ENCODE peak calls at places on chromosomes 12 and 14, in seven cellular contexts. One of them, this sample, is unnamed.

GRCh38 chr14:24246765-24247212 is 4.4 kb upstream of the TINF2 start:
- DNase-seq in pancreas: no peak
- DNase-seq in cardiac muscle cell: no peak
- DNase-seq in lower lobe of right lung: no peak
- DNase-seq in PC-3: no peak
- DNase-seq in fibroblast of lung: no peak
- DNase-seq in CD8-positive, alpha-beta T cell: no peak
- DNase-seq in this sample: no peak

GRCh38 chr12:41288188-41288811 is 100.2 kb downstream of the PDZRN4 start:
- DNase-seq in CD8-positive, alpha-beta T cell: no peak
- DNase-seq in PC-3: no peak
- DNase-seq in cardiac muscle cell: no peak
- DNase-seq in pancreas: no peak
- DNase-seq in fibroblast of lung: no peak
- DNase-seq in lower lobe of right lung: no peak
- DNase-seq in this sample: no peak

GRCh38 chr12:109056891-109057290 is 4.5 kb downstream of the USP30 start:
- DNase-seq in cardiac muscle cell: no peak
- DNase-seq in pancreas: no peak
- DNase-seq in fibroblast of lung: no peak
- DNase-seq in PC-3: no peak
- DNase-seq in lower lobe of right lung: no peak
- DNase-seq in CD8-positive, alpha-beta T cell: no peak
- DNase-seq in this sample: no peak

GRCh38 chr12:27645671-27646070 is 50.6 kb upstream of the REP15 start:
- DNase-seq in CD8-positive, alpha-beta T cell: no peak
- DNase-seq in fibroblast of lung: peak; percentile 35
- DNase-seq in PC-3: no peak
- DNase-seq in lower lobe of right lung: no peak
- DNase-seq in pancreas: no peak
- DNase-seq in cardiac muscle cell: no peak
- DNase-seq in this sample: no peak

GRCh38 chr12:67362526-67362925 is 93.4 kb downstream of the CAND1 start:
- DNase-seq in PC-3: no peak
- DNase-seq in fibroblast of lung: no peak
- DNase-seq in cardiac muscle cell: no peak
- DNase-seq in lower lobe of right lung: no peak
- DNase-seq in CD8-positive, alpha-beta T cell: no peak
- DNase-seq in pancreas: no peak
- DNase-seq in this sample: no peak

GRCh38 chr12:78887008-78887407 is 22.4 kb downstream of the SYT1 start:
- DNase-seq in lower lobe of right lung: no peak
- DNase-seq in CD8-positive, alpha-beta T cell: no peak
- DNase-seq in fibroblast of lung: peak; percentile 92
- DNase-seq in PC-3: peak; percentile 75
- DNase-seq in pancreas: no peak
- DNase-seq in cardiac muscle cell: peak; percentile 84
- DNase-seq in this sample: no peak

GRCh38 chr14:38469156-38469555 is 213.3 kb upstream of the CLEC14A start:
- DNase-seq in CD8-positive, alpha-beta T cell: no peak
- DNase-seq in PC-3: no peak
- DNase-seq in pancreas: no peak
- DNase-seq in lower lobe of right lung: no peak
- DNase-seq in fibroblast of lung: no peak
- DNase-seq in cardiac muscle cell: peak; percentile 58
- DNase-seq in this sample: no peak

GRCh38 chr12:54125950-54126695 is 62.7 kb downstream of the SMUG1 start:
- DNase-seq in PC-3: no peak
- DNase-seq in pancreas: peak; percentile 26
- DNase-seq in fibroblast of lung: no peak
- DNase-seq in cardiac muscle cell: no peak
- DNase-seq in lower lobe of right lung: no peak
- DNase-seq in CD8-positive, alpha-beta T cell: peak; percentile 52
- DNase-seq in this sample: no peak

GRCh38 chr14:51071851-51072250 is 23.1 kb downstream of the TRIM9 start:
- DNase-seq in fibroblast of lung: peak; percentile 52
- DNase-seq in PC-3: no peak
- DNase-seq in lower lobe of right lung: no peak
- DNase-seq in CD8-positive, alpha-beta T cell: no peak
- DNase-seq in cardiac muscle cell: peak; percentile 41
- DNase-seq in pancreas: peak; percentile 31
- DNase-seq in this sample: no peak

GRCh38 chr14:105117257-105117646 is 51.3 kb downstream of the JAG2 start:
- DNase-seq in lower lobe of right lung: no peak
- DNase-seq in PC-3: no peak
- DNase-seq in cardiac muscle cell: no peak
- DNase-seq in fibroblast of lung: no peak
- DNase-seq in pancreas: no peak
- DNase-seq in CD8-positive, alpha-beta T cell: peak; percentile 37
- DNase-seq in this sample: no peak

GRCh38 chr14:71688576-71688975 is 243.7 kb upstream of the RGS6 start:
- DNase-seq in fibroblast of lung: peak; percentile 61
- DNase-seq in lower lobe of right lung: no peak
- DNase-seq in pancreas: no peak
- DNase-seq in cardiac muscle cell: peak; percentile 59
- DNase-seq in PC-3: peak; percentile 21
- DNase-seq in CD8-positive, alpha-beta T cell: no peak
- DNase-seq in this sample: no peak

GRCh38 chr12:33596814-33597213 is 157.2 kb upstream of the SYT10 start:
- DNase-seq in PC-3: no peak
- DNase-seq in cardiac muscle cell: no peak
- DNase-seq in CD8-positive, alpha-beta T cell: no peak
- DNase-seq in lower lobe of right lung: no peak
- DNase-seq in fibroblast of lung: no peak
- DNase-seq in pancreas: no peak
- DNase-seq in this sample: no peak

GRCh38 chr12:128745772-128746689 is 77.7 kb downstream of the SLC15A4 start:
- DNase-seq in fibroblast of lung: no peak
- DNase-seq in PC-3: no peak
- DNase-seq in cardiac muscle cell: no peak
- DNase-seq in CD8-positive, alpha-beta T cell: no peak
- DNase-seq in pancreas: no peak
- DNase-seq in lower lobe of right lung: no peak
- DNase-seq in this sample: no peak

GRCh38 chr12:127414186-127414585 is 852.8 kb upstream of the TMEM132C start:
- DNase-seq in pancreas: no peak
- DNase-seq in lower lobe of right lung: no peak
- DNase-seq in cardiac muscle cell: no peak
- DNase-seq in CD8-positive, alpha-beta T cell: no peak
- DNase-seq in PC-3: no peak
- DNase-seq in fibroblast of lung: no peak
- DNase-seq in this sample: no peak

GRCh38 chr14:60003991-60004390 is 84.0 kb downstream of the LRRC9 start:
- DNase-seq in pancreas: no peak
- DNase-seq in lower lobe of right lung: no peak
- DNase-seq in PC-3: peak; percentile 70
- DNase-seq in CD8-positive, alpha-beta T cell: no peak
- DNase-seq in fibroblast of lung: no peak
- DNase-seq in cardiac muscle cell: no peak
- DNase-seq in this sample: no peak

GRCh38 chr12:113373440-113373839 is 15.1 kb downstream of the PLBD2 start:
- DNase-seq in fibroblast of lung: no peak
- DNase-seq in CD8-positive, alpha-beta T cell: no peak
- DNase-seq in PC-3: no peak
- DNase-seq in pancreas: no peak
- DNase-seq in lower lobe of right lung: no peak
- DNase-seq in cardiac muscle cell: no peak
- DNase-seq in this sample: no peak
- H3K36me3 ChIP-seq in fibroblast of lung: peaks cover 7% of the 10 kb centered on the region
- H3K36me3 ChIP-seq in CD8-positive, alpha-beta T cell: no peaks in the 10 kb centered on the region
- H3K36me3 ChIP-seq in PC-3: peaks cover 19% of the 10 kb centered on the region
- H3K36me3 ChIP-seq in pancreas: peaks cover 14% of the 10 kb centered on the region
- H3K36me3 ChIP-seq in lower lobe of right lung: peaks cover 68% of the 10 kb centered on the region
- H3K36me3 ChIP-seq in cardiac muscle cell: peaks cover 3% of the 10 kb centered on the region
- H3K36me3 ChIP-seq in this sample: no peaks in the 10 kb centered on the region

GRCh38 chr12:69442894-69443293 is 27.3 kb upstream of the FRS2 start:
- DNase-seq in cardiac muscle cell: peak; percentile 72
- DNase-seq in PC-3: peak; percentile 64
- DNase-seq in CD8-positive, alpha-beta T cell: no peak
- DNase-seq in pancreas: no peak
- DNase-seq in lower lobe of right lung: no peak
- DNase-seq in fibroblast of lung: peak; percentile 91
- DNase-seq in this sample: no peak
- H3K36me3 ChIP-seq in cardiac muscle cell: no peaks in the 10 kb centered on the region
- H3K36me3 ChIP-seq in PC-3: no peaks in the 10 kb centered on the region
- H3K36me3 ChIP-seq in CD8-positive, alpha-beta T cell: no peaks in the 10 kb centered on the region
- H3K36me3 ChIP-seq in pancreas: no peaks in the 10 kb centered on the region
- H3K36me3 ChIP-seq in lower lobe of right lung: no peaks in the 10 kb centered on the region
- H3K36me3 ChIP-seq in fibroblast of lung: no peaks in the 10 kb centered on the region
- H3K36me3 ChIP-seq in this sample: no peaks in the 10 kb centered on the region

DNA sequence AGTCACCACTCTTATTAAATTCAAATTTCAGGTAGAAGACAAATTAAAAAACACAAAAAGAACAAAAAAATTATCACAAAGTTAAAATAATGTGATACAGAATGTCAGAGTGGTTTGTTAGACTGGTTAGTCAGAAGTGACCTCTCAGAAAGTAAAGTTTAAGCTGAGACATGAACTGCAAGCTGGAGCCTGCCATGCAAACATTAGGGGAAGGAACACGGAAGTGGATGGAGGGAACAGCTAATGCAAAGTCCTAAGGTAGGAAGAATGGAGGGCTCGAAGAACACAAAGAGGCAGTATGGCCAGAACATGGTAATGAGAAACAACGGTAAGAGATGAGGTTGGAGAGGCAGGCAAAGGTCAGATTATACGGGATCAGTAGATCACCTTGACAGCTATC is 41.7 kb downstream of the WDHD1 start:
- DNase-seq in fibroblast of lung: no peak
- DNase-seq in cardiac muscle cell: no peak
- DNase-seq in CD8-positive, alpha-beta T cell: no peak
- DNase-seq in PC-3: no peak
- DNase-seq in pancreas: no peak
- DNase-seq in lower lobe of right lung: no peak
- DNase-seq in this sample: no peak
- H3K36me3 ChIP-seq in fibroblast of lung: peaks cover 2% of the 10 kb centered on the region
- H3K36me3 ChIP-seq in cardiac muscle cell: peaks cover 13% of the 10 kb centered on the region
- H3K36me3 ChIP-seq in CD8-positive, alpha-beta T cell: no peaks in the 10 kb centered on the region
- H3K36me3 ChIP-seq in PC-3: peaks cover 58% of the 10 kb centered on the region
- H3K36me3 ChIP-seq in pancreas: no peaks in the 10 kb centered on the region
- H3K36me3 ChIP-seq in lower lobe of right lung: no peaks in the 10 kb centered on the region
- H3K36me3 ChIP-seq in this sample: peaks cover 98% of the 10 kb centered on the region

DNA sequence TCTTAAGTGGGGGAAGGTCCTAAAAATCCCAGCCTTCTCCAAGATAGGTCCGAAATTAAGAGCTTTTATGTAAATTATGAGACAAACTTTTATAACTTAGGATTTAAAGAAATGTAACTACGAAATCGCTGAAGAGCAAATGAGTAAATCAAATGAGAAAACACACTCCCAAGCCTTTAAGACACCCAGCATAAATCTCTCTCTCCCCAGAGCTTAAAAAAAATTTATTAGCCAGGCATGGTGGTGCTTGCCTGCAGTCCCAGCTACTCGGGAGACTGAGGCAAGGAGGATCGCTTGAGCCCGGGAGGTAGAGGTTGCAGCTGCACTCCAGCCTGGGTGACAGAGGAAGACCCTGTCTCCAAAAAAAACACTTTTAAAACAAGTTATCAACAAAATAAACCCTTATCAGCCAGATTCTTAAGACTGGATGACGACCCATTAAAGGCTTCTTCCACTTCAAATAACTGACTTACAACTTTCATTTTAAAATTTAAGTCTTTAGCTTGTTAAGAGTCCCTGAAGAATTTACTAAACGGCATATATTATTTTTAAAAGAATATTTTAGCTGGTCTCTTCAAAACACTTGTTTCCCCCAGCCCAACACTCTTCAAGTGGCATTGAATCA is 3.2 kb downstream of the PTGES3 start:
- DNase-seq in cardiac muscle cell: no peak
- DNase-seq in pancreas: no peak
- DNase-seq in lower lobe of right lung: no peak
- DNase-seq in fibroblast of lung: no peak
- DNase-seq in CD8-positive, alpha-beta T cell: no peak
- DNase-seq in PC-3: peak; percentile 19
- DNase-seq in this sample: no peak
- H3K36me3 ChIP-seq in cardiac muscle cell: no peaks in the 10 kb centered on the region
- H3K36me3 ChIP-seq in pancreas: peaks cover 3% of the 10 kb centered on the region
- H3K36me3 ChIP-seq in lower lobe of right lung: peaks cover 14% of the 10 kb centered on the region
- H3K36me3 ChIP-seq in fibroblast of lung: peaks cover 1% of the 10 kb centered on the region
- H3K36me3 ChIP-seq in CD8-positive, alpha-beta T cell: peaks cover 3% of the 10 kb centered on the region
- H3K36me3 ChIP-seq in PC-3: peaks cover 31% of the 10 kb centered on the region
- H3K36me3 ChIP-seq in this sample: peaks cover 59% of the 10 kb centered on the region

GRCh38 chr12:91478500-91478899 is 295.9 kb upstream of the DCN start:
- DNase-seq in pancreas: no peak
- DNase-seq in CD8-positive, alpha-beta T cell: no peak
- DNase-seq in lower lobe of right lung: no peak
- DNase-seq in PC-3: no peak
- DNase-seq in cardiac muscle cell: no peak
- DNase-seq in fibroblast of lung: no peak
- DNase-seq in this sample: no peak

GRCh38 chr12:91482231-91482630 is 299.6 kb upstream of the DCN start:
- DNase-seq in lower lobe of right lung: no peak
- DNase-seq in pancreas: no peak
- DNase-seq in PC-3: peak; percentile 2
- DNase-seq in CD8-positive, alpha-beta T cell: no peak
- DNase-seq in cardiac muscle cell: no peak
- DNase-seq in fibroblast of lung: no peak
- DNase-seq in this sample: no peak

DNA sequence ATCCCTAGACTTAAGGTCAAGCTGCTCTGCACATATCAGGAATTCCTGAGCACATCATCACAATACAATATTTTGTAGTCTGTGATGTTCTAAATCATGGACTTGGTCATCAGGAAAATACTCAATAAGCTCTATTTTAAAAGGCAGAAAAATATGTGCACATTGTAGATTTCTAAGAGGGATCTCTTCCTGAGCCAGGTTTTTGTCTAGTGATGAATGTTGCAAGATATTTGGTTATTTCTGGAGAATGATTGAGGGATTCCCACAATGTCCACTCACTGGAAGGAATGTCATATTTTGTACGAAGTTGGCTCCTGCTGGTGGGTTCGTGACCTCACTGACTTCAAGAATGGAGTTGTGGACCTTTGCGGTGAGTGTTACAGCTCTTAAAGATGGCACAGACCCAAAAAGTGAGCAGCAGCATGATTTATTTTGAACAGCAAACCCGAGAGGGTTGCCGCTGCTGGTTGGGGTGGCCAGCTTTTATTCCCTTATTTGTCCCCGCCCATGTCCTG is 300.9 kb upstream of the DCN start:
- DNase-seq in PC-3: no peak
- DNase-seq in cardiac muscle cell: peak; percentile 2
- DNase-seq in CD8-positive, alpha-beta T cell: no peak
- DNase-seq in pancreas: no peak
- DNase-seq in lower lobe of right lung: no peak
- DNase-seq in fibroblast of lung: peak; percentile 12
- DNase-seq in this sample: no peak
- H3K36me3 ChIP-seq in PC-3: no peaks in the 10 kb centered on the region
- H3K36me3 ChIP-seq in cardiac muscle cell: no peaks in the 10 kb centered on the region
- H3K36me3 ChIP-seq in CD8-positive, alpha-beta T cell: no peaks in the 10 kb centered on the region
- H3K36me3 ChIP-seq in pancreas: no peaks in the 10 kb centered on the region
- H3K36me3 ChIP-seq in lower lobe of right lung: no peaks in the 10 kb centered on the region
- H3K36me3 ChIP-seq in fibroblast of lung: no peaks in the 10 kb centered on the region
- H3K36me3 ChIP-seq in this sample: no peaks in the 10 kb centered on the region

GRCh38 chr12:56158926-56159461 is 835 bp downstream of the MYL6 start:
- DNase-seq in pancreas: peak; percentile 74
- DNase-seq in cardiac muscle cell: peak; percentile 87
- DNase-seq in fibroblast of lung: peak; percentile 73
- DNase-seq in lower lobe of right lung: peak; percentile 93
- DNase-seq in PC-3: peak; percentile 67
- DNase-seq in CD8-positive, alpha-beta T cell: no peak
- DNase-seq in this sample: peak; percentile 83
- H3K36me3 ChIP-seq in pancreas: peaks cover 41% of the 10 kb centered on the region
- H3K36me3 ChIP-seq in cardiac muscle cell: peaks cover 53% of the 10 kb centered on the region
- H3K36me3 ChIP-seq in fibroblast of lung: peaks cover 28% of the 10 kb centered on the region
- H3K36me3 ChIP-seq in lower lobe of right lung: peaks cover 47% of the 10 kb centered on the region
- H3K36me3 ChIP-seq in PC-3: peaks cover 44% of the 10 kb centered on the region
- H3K36me3 ChIP-seq in CD8-positive, alpha-beta T cell: peaks cover 42% of the 10 kb centered on the region
- H3K36me3 ChIP-seq in this sample: peaks cover 55% of the 10 kb centered on the region